ENCODE peak calls at places on chromosomes 4 and X, in eight cellular contexts. M is ACHN; X is mucosa of gallbladder; B is GM03348; H is activated CD8-positive, alpha-beta memory T cell treated with anti-CD3 and anti-CD28 coated beads for 1 hour; N is COR-L47; J is activated CD8-positive, alpha-beta T cell treated with anti-CD3 and anti-CD28 coated beads for 36 hours; U is HuH-7. G is an unnamed sample.

GRCh38 chr4:154292589-154292988 is 199.0 kb downstream of the DCHS2 start:
- DNase-seq in N (no peak), M (no peak), B (no peak), H (no peak), J (peak; percentile 11), U (no peak), X (no peak), G (no peak)

GRCh38 chr4:8913121-8913857 is 41.6 kb upstream of the HMX1 start:
- DNase-seq in M (no peak), H (no peak), U (no peak), X (no peak), J (no peak), B (peak; percentile 10), N (no peak), G (peak; percentile 65)

GRCh38 chr4:38170800-38171199 is 210.6 kb downstream of the PTTG2 start:
- DNase-seq in N (no peak), H (no peak), U (no peak), X (no peak), J (no peak), M (no peak), B (no peak), G (no peak)

GRCh38 chr4:33941854-33942253 is 2302.5 kb downstream of the ARAP2 start:
- DNase-seq in U (no peak), B (no peak), J (no peak), N (no peak), X (no peak), H (no peak), M (no peak), G (no peak)

GRCh38 chrX:1507511-1508463 is 29.2 kb downstream of the P2RY8 start:
- DNase-seq in M (no peak), N (no peak), H (peak; percentile 21), X (no peak), B (no peak), J (peak; percentile 77), U (no peak), G (peak; percentile 87)

GRCh38 chr4:54139332-54139731 is 39.4 kb downstream of the GSX2 start:
- DNase-seq in N (no peak), J (no peak), X (no peak), H (no peak), U (no peak), B (no peak), M (no peak), G (no peak)

GRCh38 chrX:100685284-100685996 is 41.4 kb downstream of the SRPX2 start:
- DNase-seq in N (peak; percentile 27), J (peak; percentile 78), M (peak; percentile 59), X (peak; percentile 79), U (peak; percentile 45), H (peak; percentile 7), B (peak; percentile 54), G (no peak)

GRCh38 chr4:83569967-83570366 is 34.1 kb downstream of the GPAT3 start:
- DNase-seq in B (no peak), X (no peak), U (no peak), J (no peak), M (no peak), N (no peak), H (no peak), G (no peak)

GRCh38 chrX:94961730-94962129 is 1287.7 kb downstream of the FAM133A start:
- DNase-seq in J (no peak), H (no peak), B (no peak), M (no peak), N (no peak), X (no peak), U (no peak), G (no peak)

GRCh38 chr4:2432991-2433530 is 14.3 kb downstream of the CFAP99 start:
- DNase-seq in J (no peak), N (no peak), U (no peak), X (no peak), B (no peak), H (no peak), M (peak; percentile 21), G (peak; percentile 65)

GRCh38 chr4:576991-577498 is 950 bp upstream of the TMEM271 start:
- DNase-seq in U (no peak), H (no peak), X (no peak), J (no peak), N (no peak), M (no peak), B (no peak), G (peak; percentile 43)

GRCh38 chr4:102537280-102537679 is 36.1 kb downstream of the NFKB1 start:
- DNase-seq in B (no peak), N (no peak), U (no peak), H (no peak), M (no peak), X (no peak), J (no peak), G (no peak)

GRCh38 chrX:123740006-123740405 is 7.2 kb upstream of the THOC2 start:
- DNase-seq in J (no peak), X (no peak), H (no peak), U (no peak), B (no peak), N (no peak), M (no peak), G (no peak)

GRCh38 chr4:151935411-151935810 is 174.6 kb upstream of the GATB start:
- DNase-seq in B (no peak), H (no peak), U (no peak), J (no peak), N (no peak), M (no peak), X (no peak), G (no peak)

GRCh38 chr4:71426381-71427042 is 87.7 kb downstream of the SLC4A4 start:
- DNase-seq in U (no peak), B (no peak), J (no peak), H (no peak), M (no peak), N (no peak), X (no peak), G (no peak)

GRCh38 chr4:185573651-185574199 is 38.4 kb upstream of the PDLIM3 start:
- DNase-seq in N (no peak), M (no peak), X (no peak), B (peak; percentile 65), H (no peak), J (no peak), U (no peak), G (no peak)

GRCh38 chr4:7420661-7421040 is 14.1 kb downstream of the PSAPL1 start:
- DNase-seq in J (no peak), M (no peak), H (no peak), N (no peak), X (no peak), B (no peak), U (no peak), G (peak; percentile 71)